ENCODE peak calls at places on chromosomes 11 and 22, in nine cellular contexts. U is ovary, Z is HCT116, C is tibial nerve, Y is endothelial cell of umbilical vein, B is esophagus squamous epithelium, H is esophagus muscularis mucosa, S is heart left ventricle, T is adrenal gland. D is an unnamed sample.

GRCh38 chr11:82732734-82733443 is 775 bp downstream of the FAM181B start:
- DNase-seq in U (peak), Z (no peak), C (no peak), Y (peak), B (no peak), H (no peak), S (no peak), T (no peak), D (no peak)

GRCh38 chr11:20089796-20090653 is 70.2 kb downstream of the DBX1 start:
- DNase-seq in U (no peak), Z (no peak), C (no peak), Y (peak), B (no peak), H (no peak), S (no peak), T (peak), D (no peak)

GRCh38 chr22:32590556-32590955 is 115.9 kb downstream of the FBXO7 start:
- DNase-seq in U (no peak), Z (no peak), C (no peak), Y (no peak), B (no peak), H (no peak), S (no peak), T (no peak), D (no peak)

GRCh38 chr22:49281467-49282340 is 546.0 kb downstream of the BRD1 start:
- DNase-seq in U (no peak), Z (peak), C (no peak), Y (no peak), B (no peak), H (no peak), S (no peak), T (no peak), D (no peak)

GRCh38 chr22:27113211-27114030 is 456.0 kb downstream of the MIAT start:
- DNase-seq in U (no peak), Z (peak), C (peak), Y (peak), B (no peak), H (peak), S (peak), T (peak), D (peak)

GRCh38 chr11:131713529-131714134 is 343.2 kb downstream of the NTM start:
- DNase-seq in U (no peak), Z (no peak), C (no peak), Y (peak), B (no peak), H (peak), S (no peak), T (no peak), D (no peak)

GRCh38 chr11:27012254-27012921 is 18.5 kb downstream of the FIBIN start:
- DNase-seq in U (peak), Z (no peak), C (no peak), Y (peak), B (no peak), H (no peak), S (no peak), T (no peak), D (no peak)

GRCh38 chr22:23256986-23257888 is 76.9 kb downstream of the BCR start:
- DNase-seq in U (peak), Z (no peak), C (peak), Y (no peak), B (no peak), H (no peak), S (peak), T (peak), D (peak)

GRCh38 chr11:61698173-61698965 is 18.2 kb downstream of the DAGLA start:
- DNase-seq in U (no peak), Z (no peak), C (no peak), Y (no peak), B (no peak), H (no peak), S (no peak), T (no peak), D (no peak)

GRCh38 chr22:38482662-38483308 is 14.9 kb downstream of the KDELR3 start:
- DNase-seq in U (no peak), Z (no peak), C (no peak), Y (no peak), B (no peak), H (no peak), S (no peak), T (no peak), D (no peak)

DNA sequence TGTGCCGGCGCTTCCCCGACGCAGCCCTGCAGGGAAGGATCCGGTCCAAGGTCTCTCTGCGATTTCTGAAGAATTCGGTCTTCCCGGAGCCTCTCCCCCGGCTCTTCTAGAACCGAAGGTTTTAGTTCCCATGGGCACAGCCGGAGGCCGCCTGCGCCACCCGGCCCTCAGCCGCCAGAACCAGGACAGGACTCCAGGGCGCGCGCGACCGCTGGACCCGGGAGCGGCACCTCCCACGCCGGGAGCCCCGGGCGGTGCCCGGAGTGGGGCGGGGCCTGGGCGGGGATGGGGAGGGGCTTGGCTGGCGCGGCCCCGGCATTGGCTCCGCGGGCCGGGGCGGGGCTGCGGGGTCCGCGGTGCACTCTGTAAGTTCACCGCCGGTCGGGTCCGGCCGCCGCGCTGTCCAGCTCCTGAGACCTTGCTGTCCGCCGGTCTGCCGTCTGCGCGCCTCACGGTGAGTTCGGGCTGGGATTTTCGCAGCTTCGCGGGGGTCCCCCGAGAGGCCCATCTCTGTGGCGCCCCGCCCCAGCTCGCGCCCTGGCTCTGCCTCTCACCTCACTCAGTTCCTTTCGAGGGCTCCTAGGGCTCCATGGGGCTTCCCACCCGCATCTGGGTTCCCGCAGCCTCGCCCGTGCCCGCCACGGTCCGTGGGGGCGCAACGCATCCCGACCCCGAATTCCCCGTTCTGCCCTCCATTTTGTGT is at the start of gene CDC42EP2:
- DNase-seq in U (peak), Z (peak), C (peak), Y (peak), B (no peak), H (peak), S (peak), T (peak), D (peak)
- TF ChIP-seq POLR2A in U (peak), Z (peak), C (peak), Y (peak), B (peak), H (no peak), S (peak), T (no peak), D (peak)

DNA sequence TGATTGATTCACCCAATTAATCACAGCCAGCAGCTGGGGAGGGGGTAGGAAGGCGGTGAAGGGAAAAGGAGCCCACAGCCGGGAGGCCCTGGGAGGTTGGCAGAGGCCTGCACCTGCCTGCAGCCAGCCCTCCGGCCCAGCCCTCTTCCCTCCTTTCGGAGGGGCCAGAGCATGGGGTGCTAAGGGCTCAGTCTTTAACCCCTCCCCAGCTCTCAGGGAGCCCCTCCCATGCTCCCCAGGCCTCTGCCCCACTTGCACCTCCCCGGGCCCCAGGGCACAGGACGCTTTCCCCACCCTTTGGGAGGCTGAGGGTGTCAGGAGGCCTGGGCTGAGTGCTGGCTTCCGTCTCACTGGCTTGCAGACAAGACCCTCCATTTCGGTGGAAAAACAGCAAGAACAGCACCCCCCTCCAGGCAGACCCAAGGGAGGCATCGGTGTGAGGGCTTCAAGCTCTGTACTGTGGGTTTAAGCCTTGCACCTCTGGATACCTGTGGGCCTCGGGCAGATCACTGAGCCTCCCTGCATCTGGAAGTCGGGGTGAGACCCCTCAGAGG is 7.3 kb downstream of the ASCL2 start:
- DNase-seq in U (peak), Z (no peak), C (no peak), Y (no peak), B (no peak), H (peak), S (no peak), T (no peak), D (no peak)
- H3K4me3 ChIP-seq in U (no peak), Z (no peak), C (no peak), Y (no peak), B (no peak), H (no peak), S (no peak), T (no peak), D (no peak)

GRCh38 chr22:29555065-29555644 is 1.6 kb upstream of the THOC5 start:
- DNase-seq in U (peak), Z (no peak), C (peak), Y (no peak), B (no peak), H (no peak), S (no peak), T (peak), D (no peak)

GRCh38 chr22:29550005-29550404 is 3.6 kb downstream of the THOC5 start:
- DNase-seq in U (no peak), Z (no peak), C (no peak), Y (no peak), B (no peak), H (no peak), S (no peak), T (no peak), D (no peak)

GRCh38 chr22:29559030-29559429 is 5.5 kb upstream of the THOC5 start:
- DNase-seq in U (no peak), Z (no peak), C (no peak), Y (no peak), B (no peak), H (no peak), S (no peak), T (no peak), D (no peak)

GRCh38 chr22:29553391-29554224 is at the start of gene THOC5:
- DNase-seq in U (peak), Z (peak), C (peak), Y (peak), B (peak), H (peak), S (peak), T (peak), D (peak)
- TF ChIP-seq POLR2A in U (no peak), Z (no peak), C (peak), Y (peak), B (peak), H (peak), S (no peak), T (no peak), D (no peak)

DNA sequence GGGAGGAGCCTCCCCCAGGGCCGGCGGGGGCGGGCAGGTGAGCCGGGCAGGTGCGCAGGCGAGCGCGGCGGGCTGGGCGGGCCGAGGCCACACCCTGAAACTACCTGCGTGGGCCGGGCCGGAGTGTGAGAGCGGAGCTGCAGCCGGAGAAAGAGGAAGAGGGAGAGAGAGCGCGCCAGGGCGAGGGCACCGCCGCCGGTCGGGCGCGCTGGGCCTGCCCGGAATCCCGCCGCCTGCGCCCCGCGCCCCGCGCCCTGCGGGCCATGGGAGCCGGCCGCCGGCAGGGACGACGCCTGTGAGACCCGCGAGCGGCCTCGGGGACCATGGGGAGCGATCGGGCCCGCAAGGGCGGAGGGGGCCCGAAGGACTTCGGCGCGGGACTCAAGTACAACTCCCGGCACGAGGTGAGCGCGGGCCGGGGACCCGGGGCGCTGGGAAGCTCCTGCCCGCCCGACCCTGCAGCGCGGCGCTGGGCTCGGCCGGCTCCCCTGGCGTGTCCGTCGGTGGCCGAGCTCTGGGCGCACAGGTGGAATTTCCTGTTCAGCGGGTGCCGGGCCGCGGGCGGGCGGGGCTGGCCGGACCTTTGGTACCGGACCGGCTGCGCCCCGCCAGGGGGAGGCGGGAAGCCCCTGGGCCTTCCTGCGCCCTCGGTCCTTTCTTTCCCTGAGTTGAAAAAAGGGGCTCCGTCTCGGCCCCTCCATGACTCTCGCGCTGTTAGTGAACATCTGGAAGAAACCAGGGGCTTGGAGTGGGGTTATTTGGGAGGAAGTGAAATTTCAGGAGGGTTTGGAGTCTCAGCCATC is at the start of gene ST14:
- DNase-seq in U (no peak), Z (no peak), C (no peak), Y (no peak), B (no peak), H (no peak), S (no peak), T (no peak), D (no peak)
- H3K4me3 ChIP-seq in U (peak), Z (peak), C (peak), Y (no peak), B (peak), H (peak), S (peak), T (peak), D (peak)

GRCh38 chr11:118260353-118260752 is 3.7 kb downstream of the MPZL2 start:
- DNase-seq in U (no peak), Z (no peak), C (no peak), Y (no peak), B (no peak), H (no peak), S (no peak), T (no peak), D (no peak)
- TF ChIP-seq POLR2A in U (no peak), Z (no peak), C (no peak), Y (no peak), B (no peak), H (no peak), S (no peak), T (no peak), D (no peak)

DNA sequence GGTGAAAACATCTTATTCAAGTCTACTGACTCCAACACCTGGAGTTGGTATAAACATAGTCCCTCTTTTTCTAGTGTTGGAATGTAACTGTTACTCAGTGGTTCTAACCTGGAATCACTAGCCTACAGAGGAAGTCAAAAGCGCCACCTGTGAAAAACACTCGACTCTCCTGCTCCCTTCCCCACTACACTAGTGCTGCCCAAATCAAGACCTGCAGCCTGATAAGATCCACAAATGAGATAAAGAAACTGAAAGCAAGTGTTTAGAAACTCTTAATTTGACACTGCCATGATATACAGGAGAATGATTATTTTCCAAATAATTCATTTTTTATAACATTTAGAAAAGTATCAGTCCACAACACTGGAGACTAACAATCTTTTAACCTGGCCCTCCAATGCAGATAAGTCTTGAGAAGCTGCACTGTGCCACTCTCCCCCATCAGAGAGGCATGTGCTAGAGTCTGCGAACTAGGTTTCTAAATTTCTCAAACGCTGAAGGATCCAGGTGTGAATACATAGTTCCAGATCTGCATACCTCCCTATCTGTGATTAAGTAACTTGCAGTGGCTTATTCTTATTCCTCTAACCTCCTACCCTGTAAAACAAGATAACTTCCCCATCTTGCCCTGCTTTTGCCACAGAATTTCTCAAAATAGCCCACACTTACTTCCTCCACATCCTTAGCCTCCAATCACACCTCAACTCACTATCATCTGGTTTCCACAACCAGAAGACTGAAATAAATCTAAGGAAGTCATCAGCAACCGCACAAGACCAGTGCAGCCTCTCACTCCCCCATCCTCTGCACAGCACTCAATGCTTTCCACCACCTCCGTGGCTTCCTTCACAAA is 88.1 kb downstream of the RRAS2 start:
- DNase-seq in U (no peak), Z (no peak), C (no peak), Y (no peak), B (no peak), H (no peak), S (no peak), T (no peak), D (no peak)
- H3K4me3 ChIP-seq in U (no peak), Z (no peak), C (no peak), Y (no peak), B (no peak), H (no peak), S (no peak), T (no peak), D (no peak)

GRCh38 chr11:65615950-65616574 is 486 bp downstream of the PCNX3 start:
- DNase-seq in U (no peak), Z (no peak), C (no peak), Y (no peak), B (no peak), H (no peak), S (no peak), T (peak), D (no peak)

GRCh38 chr11:65616575-65617001 is 1.0 kb downstream of the PCNX3 start:
- DNase-seq in U (peak), Z (no peak), C (no peak), Y (no peak), B (no peak), H (no peak), S (no peak), T (no peak), D (no peak)

GRCh38 chr11:65617136-65617850 is 1.7 kb downstream of the PCNX3 start:
- DNase-seq in U (peak), Z (no peak), C (no peak), Y (no peak), B (no peak), H (no peak), S (no peak), T (no peak), D (no peak)

GRCh38 chr11:65613091-65613928 is 711 bp downstream of the MAP3K11 start:
- DNase-seq in U (peak), Z (no peak), C (no peak), Y (peak), B (no peak), H (no peak), S (no peak), T (peak), D (no peak)

GRCh38 chr11:65615229-65615949 is at the start of gene PCNX3:
- DNase-seq in U (peak), Z (peak), C (peak), Y (peak), B (peak), H (peak), S (peak), T (peak), D (peak)
- TF ChIP-seq POLR2A in U (peak), Z (no peak), C (no peak), Y (peak), B (peak), H (peak), S (peak), T (peak), D (peak)